ENCODE peak calls at places on chromosomes 7 and 10, in five cellular contexts. One of them, this sample, is unnamed.

GRCh38 chr10:43237631-43238446 is 29.0 kb downstream of the RASGEF1A start:
- DNase-seq in heart left ventricle: peak
- DNase-seq in ovary: peak
- DNase-seq in endodermal cell: peak
- DNase-seq in sigmoid colon: peak
- DNase-seq in this sample: peak

GRCh38 chr10:98246911-98247820 is 20.8 kb downstream of the LOXL4 start:
- DNase-seq in endodermal cell: no peak
- DNase-seq in heart left ventricle: no peak
- DNase-seq in sigmoid colon: no peak
- DNase-seq in ovary: no peak
- DNase-seq in this sample: no peak

GRCh38 chr10:79223346-79224048 is 123.8 kb upstream of the PPIF start:
- DNase-seq in sigmoid colon: peak
- DNase-seq in heart left ventricle: peak
- DNase-seq in ovary: peak
- DNase-seq in endodermal cell: peak
- DNase-seq in this sample: no peak

GRCh38 chr10:104318810-104319684 is 19.2 kb downstream of the ITPRIP start:
- DNase-seq in sigmoid colon: peak
- DNase-seq in heart left ventricle: no peak
- DNase-seq in ovary: peak
- DNase-seq in endodermal cell: no peak
- DNase-seq in this sample: no peak

GRCh38 chr7:42677751-42678231 is 234.1 kb downstream of the C7orf25 start:
- DNase-seq in heart left ventricle: no peak
- DNase-seq in ovary: peak
- DNase-seq in sigmoid colon: peak
- DNase-seq in endodermal cell: no peak
- DNase-seq in this sample: no peak

GRCh38 chr10:26700884-26701630 is 3.6 kb downstream of the PDSS1 start:
- DNase-seq in ovary: no peak
- DNase-seq in sigmoid colon: no peak
- DNase-seq in heart left ventricle: no peak
- DNase-seq in endodermal cell: no peak
- DNase-seq in this sample: no peak

GRCh38 chr10:122459586-122460273 is 1.6 kb upstream of the HTRA1 start:
- DNase-seq in sigmoid colon: no peak
- DNase-seq in endodermal cell: no peak
- DNase-seq in heart left ventricle: no peak
- DNase-seq in ovary: peak
- DNase-seq in this sample: no peak

GRCh38 chr7:88967432-88967831 is 171.9 kb upstream of the TEX47 start:
- DNase-seq in endodermal cell: no peak
- DNase-seq in ovary: no peak
- DNase-seq in heart left ventricle: no peak
- DNase-seq in sigmoid colon: no peak
- DNase-seq in this sample: no peak

GRCh38 chr10:11144626-11145497 is 127.2 kb downstream of the CELF2 start:
- DNase-seq in sigmoid colon: no peak
- DNase-seq in endodermal cell: no peak
- DNase-seq in heart left ventricle: no peak
- DNase-seq in ovary: no peak
- DNase-seq in this sample: no peak

GRCh38 chr10:67602268-67602950 is 93.6 kb downstream of the CTNNA3 start:
- DNase-seq in sigmoid colon: no peak
- DNase-seq in endodermal cell: no peak
- DNase-seq in ovary: no peak
- DNase-seq in heart left ventricle: no peak
- DNase-seq in this sample: no peak

GRCh38 chr10:119768455-119769094 is 42.7 kb downstream of the INPP5F start:
- DNase-seq in ovary: no peak
- DNase-seq in heart left ventricle: no peak
- DNase-seq in endodermal cell: no peak
- DNase-seq in sigmoid colon: no peak
- DNase-seq in this sample: no peak
- H3K27ac ChIP-seq in ovary: no peak
- H3K27ac ChIP-seq in heart left ventricle: no peak
- H3K27ac ChIP-seq in endodermal cell: no peak
- H3K27ac ChIP-seq in sigmoid colon: peak
- H3K27ac ChIP-seq in this sample: peak

DNA sequence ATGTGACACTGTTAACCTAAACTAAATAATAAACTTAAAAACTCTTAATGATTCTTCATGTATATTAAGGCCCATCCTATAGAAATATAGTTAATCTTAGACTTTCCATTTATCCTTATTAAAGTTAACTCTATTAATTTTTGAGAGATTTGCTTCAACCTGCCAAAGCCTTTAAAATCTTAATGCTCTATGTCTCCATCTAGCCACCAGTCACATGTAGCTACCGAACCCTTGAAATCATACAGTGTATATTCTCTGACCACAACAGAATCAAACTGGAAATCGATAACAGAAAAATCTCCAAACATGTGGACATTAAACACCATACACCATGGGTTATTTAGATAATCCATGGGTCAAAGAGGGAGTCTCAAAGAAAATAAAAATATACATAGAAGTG is 51.9 kb downstream of the ASZ1 start:
- DNase-seq in endodermal cell: no peak
- DNase-seq in sigmoid colon: no peak
- DNase-seq in ovary: no peak
- DNase-seq in heart left ventricle: no peak
- DNase-seq in this sample: no peak
- TF ChIP-seq CTCF in endodermal cell: peak
- TF ChIP-seq CTCF in sigmoid colon: no peak
- TF ChIP-seq CTCF in ovary: no peak
- TF ChIP-seq CTCF in heart left ventricle: no peak
- TF ChIP-seq CTCF in this sample: no peak

DNA sequence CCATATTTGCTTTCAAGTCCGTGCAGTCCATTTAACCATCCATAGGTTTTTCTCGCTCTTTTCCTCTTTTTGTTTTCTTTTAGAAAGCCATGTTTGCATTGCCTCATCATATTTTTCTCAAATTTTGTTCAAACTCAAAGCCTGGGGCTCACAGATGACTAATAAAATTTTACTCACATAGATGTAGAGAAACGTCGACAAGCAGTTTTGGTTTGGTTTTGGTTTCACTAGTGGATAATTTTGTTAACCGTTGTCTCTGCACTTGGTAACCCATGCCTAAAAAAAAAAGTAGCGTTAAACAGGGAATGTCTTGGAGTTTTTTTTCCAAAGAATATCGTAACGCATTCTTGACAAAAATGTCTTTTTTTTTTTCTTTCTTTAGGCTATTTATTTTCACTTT is 344.2 kb upstream of the GALNT17 start:
- DNase-seq in heart left ventricle: no peak
- DNase-seq in endodermal cell: no peak
- DNase-seq in ovary: no peak
- DNase-seq in sigmoid colon: no peak
- DNase-seq in this sample: no peak
- H3K4me3 ChIP-seq in heart left ventricle: no peak
- H3K4me3 ChIP-seq in endodermal cell: no peak
- H3K4me3 ChIP-seq in ovary: no peak
- H3K4me3 ChIP-seq in sigmoid colon: no peak
- H3K4me3 ChIP-seq in this sample: no peak

DNA sequence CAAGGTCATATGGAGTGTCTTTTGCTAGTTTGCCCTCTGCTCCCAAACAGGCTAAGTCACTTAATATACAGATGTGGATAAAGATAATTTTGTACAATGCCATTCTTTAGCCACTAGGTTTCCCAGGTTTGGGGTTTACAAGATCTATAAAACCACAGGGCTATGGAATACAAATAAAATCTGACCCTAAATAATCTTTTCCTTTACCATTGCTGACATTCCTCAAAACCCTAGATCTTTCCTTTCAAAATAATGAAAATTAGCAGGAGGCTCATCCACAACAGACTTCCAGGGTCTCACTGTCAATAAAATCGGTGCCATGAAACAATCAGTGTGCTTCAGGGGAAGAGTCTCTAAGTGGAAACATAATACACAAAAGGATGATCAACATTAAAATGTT is 148.4 kb downstream of the CPEB3 start:
- DNase-seq in ovary: no peak
- DNase-seq in endodermal cell: no peak
- DNase-seq in heart left ventricle: no peak
- DNase-seq in sigmoid colon: no peak
- DNase-seq in this sample: no peak
- H3K27ac ChIP-seq in ovary: no peak
- H3K27ac ChIP-seq in endodermal cell: no peak
- H3K27ac ChIP-seq in heart left ventricle: no peak
- H3K27ac ChIP-seq in sigmoid colon: no peak
- H3K27ac ChIP-seq in this sample: no peak